ENCODE peak calls at places on chromosomes 16 and 17, in four cellular contexts. G is NCI-H187; R is effector CD4-positive, alpha-beta T cell; M is NCI-H460. J is an unnamed sample.

GRCh38 chr17:49371178-49371834 is 9.3 kb upstream of the ZNF652 start:
- DNase-seq in R (no peak), G (no peak), M (no peak), J (no peak)

GRCh38 chr17:55347341-55347740 is 74.3 kb downstream of the MMD start:
- DNase-seq in R (no peak), M (no peak), G (no peak), J (no peak)

GRCh38 chr17:8288336-8289102 is at the start of gene RANGRF:
- DNase-seq in R (peak), M (peak), G (peak), J (no peak)

GRCh38 chr17:10337136-10337535 is 35.7 kb downstream of the MYH13 start:
- DNase-seq in G (no peak), R (no peak), M (no peak), J (no peak)

GRCh38 chr17:46974086-46974485 is 5.0 kb downstream of the RPRML start:
- DNase-seq in M (no peak), G (no peak), R (no peak), J (no peak)

GRCh38 chr17:74010903-74011302 is 192.6 kb upstream of the RPL38 start:
- DNase-seq in R (no peak), G (no peak), M (no peak), J (no peak)

GRCh38 chr17:79036609-79037008 is 12.6 kb downstream of the C1QTNF1 start:
- DNase-seq in R (no peak), M (peak), G (no peak), J (peak)

GRCh38 chr17:46771601-46772012 is 46.9 kb downstream of the WNT3 start:
- DNase-seq in G (no peak), M (no peak), R (no peak), J (no peak)

GRCh38 chr17:51230306-51230705 is 29.5 kb downstream of the MBTD1 start:
- DNase-seq in M (no peak), G (no peak), R (no peak), J (no peak)

GRCh38 chr16:27712251-27712711 is 162.3 kb downstream of the KATNIP start:
- DNase-seq in M (no peak), G (no peak), R (no peak), J (no peak)

GRCh38 chr17:59669944-59670343 is 37.3 kb downstream of the PTRH2 start:
- DNase-seq in R (no peak), G (no peak), M (no peak), J (no peak)

J was measured in Panc1.